ENCODE peak calls at places on chromosomes 6 and 20, in nine cellular contexts. D is RWPE1; Y is CD4-positive, alpha-beta memory T cell; N is body of pancreas; X is CD8-positive, alpha-beta memory T cell; B is heart left ventricle; O is heart right ventricle; K is brain microvascular endothelial cell; R is CD4-positive, alpha-beta T cell. W is an unnamed sample.

GRCh38 chr6:75267461-75267860 is 17.1 kb downstream of the TMEM30A start:
- DNase-seq in R (no peak), Y (no peak), O (no peak), K (no peak), N (no peak), X (no peak), B (no peak), D (no peak), W (no peak)

GRCh38 chr6:35960192-35960591 is 39.3 kb upstream of the SRPK1 start:
- DNase-seq in O (no peak), K (no peak), Y (no peak), X (no peak), N (no peak), B (no peak), R (no peak), D (no peak), W (no peak)

GRCh38 chr6:169859401-169859977 is 108.1 kb downstream of the ERMARD start:
- DNase-seq in O (no peak), X (no peak), B (no peak), N (no peak), D (no peak), K (no peak), R (no peak), Y (no peak), W (no peak)

GRCh38 chr6:35409245-35409644 is 42.9 kb upstream of the FANCE start:
- DNase-seq in D (no peak), O (no peak), R (no peak), Y (no peak), K (no peak), X (no peak), N (no peak), B (no peak), W (no peak)

GRCh38 chr6:10030942-10031537 is 383.8 kb downstream of the TFAP2A start:
- DNase-seq in D (peak; percentile 14), K (no peak), R (no peak), B (no peak), Y (no peak), X (no peak), N (no peak), O (no peak), W (no peak)

GRCh38 chr6:22041797-22042489 is 254.9 kb downstream of the PRL start:
- DNase-seq in Y (no peak), K (peak; percentile 38), B (no peak), R (no peak), X (no peak), D (no peak), N (peak; percentile 5), O (no peak), W (no peak)

GRCh38 chr6:26202201-26202611 is 115.0 kb downstream of the HFE start:
- DNase-seq in N (no peak), B (no peak), Y (no peak), K (no peak), O (no peak), R (no peak), D (no peak), X (no peak), W (no peak)

GRCh38 chr6:106077881-106078280 is 8.3 kb upstream of the PRDM1 start:
- DNase-seq in Y (no peak), K (no peak), X (no peak), R (no peak), D (no peak), N (no peak), O (no peak), B (no peak), W (no peak)

GRCh38 chr6:156543431-156543830 is 233.7 kb upstream of the ARID1B start:
- DNase-seq in B (no peak), O (no peak), K (no peak), N (no peak), R (no peak), Y (no peak), D (no peak), X (no peak), W (no peak)

GRCh38 chr20:62606551-62607201 is 35.6 kb upstream of the SLCO4A1 start:
- DNase-seq in K (no peak), D (no peak), B (peak; percentile 73), R (no peak), X (no peak), O (peak; percentile 83), N (peak; percentile 57), Y (no peak), W (peak; percentile 82)

GRCh38 chr20:62605236-62605948 is 36.9 kb upstream of the SLCO4A1 start:
- DNase-seq in X (no peak), R (no peak), B (no peak), Y (no peak), O (no peak), D (no peak), K (no peak), N (no peak), W (no peak)

GRCh38 chr20:62604796-62605195 is 37.5 kb upstream of the SLCO4A1 start:
- DNase-seq in N (no peak), K (no peak), D (no peak), Y (no peak), X (no peak), B (no peak), O (no peak), R (no peak), W (peak; percentile 74)

GRCh38 chr20:62607366-62608217 is 34.7 kb upstream of the SLCO4A1 start:
- DNase-seq in N (no peak), B (no peak), R (no peak), D (no peak), K (no peak), O (no peak), X (no peak), Y (no peak), W (peak; percentile 57)

DNA sequence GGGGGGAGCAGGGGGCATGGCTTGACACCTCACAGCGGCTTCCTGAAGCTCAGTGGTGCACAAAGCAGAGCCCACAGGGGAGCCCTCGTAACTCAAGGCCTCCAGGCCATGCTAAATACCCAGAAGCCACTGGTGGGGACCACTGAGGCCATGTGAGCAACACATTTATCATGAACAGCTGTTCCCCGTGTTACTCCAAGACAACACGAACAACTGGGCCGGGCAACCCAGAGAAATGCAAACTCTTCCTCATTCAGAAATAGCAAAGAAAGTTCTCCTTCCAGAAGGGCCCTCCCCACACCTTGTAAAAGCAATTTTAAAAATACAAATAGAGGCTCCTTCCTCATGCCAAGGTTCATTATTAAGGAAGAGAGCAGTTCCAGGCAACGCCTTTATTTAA is 36.3 kb upstream of the SLCO4A1 start:
- DNase-seq in O (no peak), B (no peak), Y (no peak), N (no peak), R (no peak), D (no peak), X (no peak), K (no peak), W (peak; percentile 39)
- H3K27ac ChIP-seq in O (no peak overlapping the region), B (no peak overlapping the region), Y (no peak overlapping the region), N (no peak overlapping the region), R (no peak overlapping the region), D (peak overlapping the region; percentile 90), X (no peak overlapping the region), K (no peak overlapping the region), W (no peak overlapping the region)

GRCh38 chr20:58875541-58876134 is 23.1 kb downstream of the GNAS start:
- DNase-seq in D (peak; percentile 94), B (no peak), R (no peak), O (no peak), K (peak; percentile 78), Y (no peak), N (no peak), X (no peak), W (no peak)

GRCh38 chr20:58877374-58878360 is 25.2 kb downstream of the GNAS start:
- DNase-seq in Y (no peak), O (no peak), D (no peak), N (no peak), R (no peak), X (no peak), B (no peak), K (no peak), W (no peak)

GRCh38 chr20:58874469-58874868 is 22.0 kb downstream of the GNAS start:
- DNase-seq in Y (no peak), K (no peak), O (no peak), D (no peak), B (no peak), N (no peak), X (no peak), R (no peak), W (no peak)

GRCh38 chr20:58876437-58876836 is 23.9 kb downstream of the GNAS start:
- DNase-seq in K (no peak), O (no peak), D (no peak), R (no peak), N (no peak), Y (no peak), B (no peak), X (no peak), W (no peak)

DNA sequence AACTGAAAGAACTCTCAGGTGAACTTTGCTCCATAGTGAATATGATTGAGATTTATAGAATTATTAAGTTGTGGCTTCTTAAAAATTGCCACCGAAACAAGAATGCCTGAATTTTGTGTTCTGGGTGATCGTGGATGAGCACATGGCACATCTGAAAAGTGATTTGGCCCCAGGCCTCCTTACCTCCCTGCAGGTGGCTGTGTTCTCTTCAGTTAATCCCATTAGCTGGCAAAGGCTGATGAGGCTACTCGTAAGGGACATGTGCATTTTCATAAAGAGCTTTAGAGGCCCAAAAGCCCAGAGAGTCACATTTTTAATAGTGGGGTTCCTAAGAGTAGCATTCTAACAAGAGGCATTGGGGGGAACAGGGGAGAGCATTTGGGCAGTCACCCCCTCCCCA is 22.6 kb downstream of the GNAS start:
- DNase-seq in K (no peak), R (no peak), O (no peak), X (no peak), Y (no peak), D (no peak), N (no peak), B (no peak), W (no peak)
- H3K27ac ChIP-seq in K (no peak overlapping the region), R (no peak overlapping the region), O (no peak overlapping the region), X (no peak overlapping the region), Y (no peak overlapping the region), D (no peak overlapping the region), N (no peak overlapping the region), B (no peak overlapping the region), W (no peak overlapping the region)

DNA sequence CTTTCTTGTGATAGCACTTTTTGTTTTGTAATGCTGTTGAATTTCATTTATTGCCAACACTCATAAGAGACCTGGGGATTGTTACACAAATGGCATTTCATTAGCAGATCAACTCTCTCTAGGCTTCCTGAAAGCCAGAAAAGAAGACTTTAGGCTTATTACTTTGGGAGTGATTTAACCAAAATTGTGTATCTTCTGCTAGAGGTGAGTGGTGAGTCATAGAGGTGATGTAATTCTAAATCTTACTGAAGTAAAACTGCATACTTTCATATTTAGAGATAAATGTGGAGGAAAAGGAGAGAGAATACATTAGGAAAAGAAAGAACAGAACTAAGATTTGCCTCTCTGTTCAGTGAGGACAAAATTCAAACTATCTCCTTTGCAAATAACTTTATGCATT is 304.7 kb upstream of the RGS17 start:
- DNase-seq in D (peak; percentile 7), B (no peak), N (no peak), X (no peak), R (no peak), Y (no peak), O (no peak), K (no peak), W (no peak)
- H3K27ac ChIP-seq in D (no peak overlapping the region), B (no peak overlapping the region), N (no peak overlapping the region), X (no peak overlapping the region), R (no peak overlapping the region), Y (no peak overlapping the region), O (no peak overlapping the region), K (no peak overlapping the region), W (no peak overlapping the region)

GRCh38 chr6:145802141-145802540 is 12.5 kb downstream of the FBXO30 start:
- DNase-seq in X (no peak), O (no peak), B (no peak), D (no peak), N (no peak), K (no peak), R (no peak), Y (no peak), W (no peak)
- H3K27ac ChIP-seq in X (no peak overlapping the region), O (no peak overlapping the region), B (no peak overlapping the region), D (no peak overlapping the region), N (no peak overlapping the region), K (no peak overlapping the region), R (no peak overlapping the region), Y (no peak overlapping the region), W (no peak overlapping the region)

W was measured in left lung.